ENCODE peak calls at places on chromosomes 5 and 9, in five cellular contexts. One of them, this sample, is unnamed.
A peak's percentile ranks its signal among the peaks of the same experiment; 100 is the strongest.

GRCh38 chr5:131019601-131020315 is 145.3 kb downstream of the HINT1 start:
- DNase-seq in psoas muscle: no peak
- DNase-seq in lower lobe of right lung: no peak
- DNase-seq in stomach: no peak
- DNase-seq in brain microvascular endothelial cell: no peak
- DNase-seq in this sample: no peak

GRCh38 chr9:130854086-130854485 is 19.0 kb downstream of the ABL1 start:
- DNase-seq in stomach: no peak
- DNase-seq in psoas muscle: no peak
- DNase-seq in brain microvascular endothelial cell: no peak
- DNase-seq in lower lobe of right lung: no peak
- DNase-seq in this sample: no peak

GRCh38 chr5:1130218-1130946 is 18.5 kb upstream of the SLC12A7 start:
- DNase-seq in brain microvascular endothelial cell: no peak
- DNase-seq in psoas muscle: no peak
- DNase-seq in lower lobe of right lung: no peak
- DNase-seq in stomach: peak; percentile 89
- DNase-seq in this sample: no peak

GRCh38 chr9:93096131-93096802 is at the start of gene CARD19:
- DNase-seq in lower lobe of right lung: peak; percentile 77
- DNase-seq in stomach: peak; percentile 67
- DNase-seq in brain microvascular endothelial cell: no peak
- DNase-seq in psoas muscle: no peak
- DNase-seq in this sample: no peak

GRCh38 chr5:147169846-147170245 is 65.0 kb upstream of the STK32A start:
- DNase-seq in brain microvascular endothelial cell: no peak
- DNase-seq in stomach: no peak
- DNase-seq in psoas muscle: no peak
- DNase-seq in lower lobe of right lung: no peak
- DNase-seq in this sample: no peak

GRCh38 chr5:174462128-174462527 is 262.3 kb upstream of the MSX2 start:
- DNase-seq in brain microvascular endothelial cell: no peak
- DNase-seq in lower lobe of right lung: no peak
- DNase-seq in stomach: no peak
- DNase-seq in psoas muscle: no peak
- DNase-seq in this sample: no peak

GRCh38 chr5:170597876-170598275 is 94.1 kb downstream of the KCNIP1 start:
- DNase-seq in brain microvascular endothelial cell: peak; percentile 4
- DNase-seq in psoas muscle: no peak
- DNase-seq in lower lobe of right lung: no peak
- DNase-seq in stomach: no peak
- DNase-seq in this sample: no peak

GRCh38 chr5:167050568-167051214 is 1240.8 kb upstream of the WWC1 start:
- DNase-seq in lower lobe of right lung: no peak
- DNase-seq in stomach: no peak
- DNase-seq in brain microvascular endothelial cell: peak; percentile 25
- DNase-seq in psoas muscle: no peak
- DNase-seq in this sample: no peak

GRCh38 chr5:122073864-122074263 is 4.2 kb downstream of the LOX start:
- DNase-seq in psoas muscle: no peak
- DNase-seq in lower lobe of right lung: no peak
- DNase-seq in brain microvascular endothelial cell: no peak
- DNase-seq in stomach: no peak
- DNase-seq in this sample: no peak

GRCh38 chr9:136675477-136676296 is 11.6 kb downstream of the AGPAT2 start:
- DNase-seq in psoas muscle: no peak
- DNase-seq in brain microvascular endothelial cell: no peak
- DNase-seq in lower lobe of right lung: no peak
- DNase-seq in stomach: no peak
- DNase-seq in this sample: no peak

GRCh38 chr9:109341561-109341960 is 20.7 kb upstream of the EPB41L4B start:
- DNase-seq in brain microvascular endothelial cell: no peak
- DNase-seq in lower lobe of right lung: peak; percentile 71
- DNase-seq in stomach: no peak
- DNase-seq in psoas muscle: no peak
- DNase-seq in this sample: no peak

GRCh38 chr5:132479073-132479811 is 11.3 kb downstream of the IRF1 start:
- DNase-seq in brain microvascular endothelial cell: no peak
- DNase-seq in psoas muscle: no peak
- DNase-seq in lower lobe of right lung: no peak
- DNase-seq in stomach: no peak
- DNase-seq in this sample: no peak

GRCh38 chr5:132369471-132370240 is at the start of gene SLC22A5:
- DNase-seq in lower lobe of right lung: peak; percentile 88
- DNase-seq in stomach: peak; percentile 88
- DNase-seq in brain microvascular endothelial cell: no peak
- DNase-seq in psoas muscle: peak; percentile 75
- DNase-seq in this sample: peak; percentile 82

GRCh38 chr5:112653638-112654037 is 84.0 kb upstream of the APC start:
- DNase-seq in lower lobe of right lung: no peak
- DNase-seq in psoas muscle: no peak
- DNase-seq in stomach: no peak
- DNase-seq in brain microvascular endothelial cell: no peak
- DNase-seq in this sample: no peak

GRCh38 chr9:83477571-83477970 is 60.6 kb downstream of the FRMD3 start:
- DNase-seq in psoas muscle: no peak
- DNase-seq in brain microvascular endothelial cell: no peak
- DNase-seq in lower lobe of right lung: no peak
- DNase-seq in stomach: no peak
- DNase-seq in this sample: no peak

GRCh38 chr5:178380541-178381074 is 148.0 kb upstream of the PHYKPL start:
- DNase-seq in brain microvascular endothelial cell: no peak
- DNase-seq in stomach: no peak
- DNase-seq in lower lobe of right lung: no peak
- DNase-seq in psoas muscle: no peak
- DNase-seq in this sample: no peak

GRCh38 chr9:22037954-22038690 is 29.0 kb upstream of the CDKN2B start:
- DNase-seq in stomach: no peak
- DNase-seq in brain microvascular endothelial cell: no peak
- DNase-seq in psoas muscle: no peak
- DNase-seq in lower lobe of right lung: no peak
- DNase-seq in this sample: no peak

GRCh38 chr5:54387659-54388232 is 67.8 kb upstream of the HSPB3 start:
- DNase-seq in psoas muscle: no peak
- DNase-seq in lower lobe of right lung: no peak
- DNase-seq in brain microvascular endothelial cell: peak; percentile 40
- DNase-seq in stomach: no peak
- DNase-seq in this sample: no peak

GRCh38 chr5:171926311-171926710 is 80.1 kb downstream of the FBXW11 start:
- DNase-seq in stomach: no peak
- DNase-seq in brain microvascular endothelial cell: no peak
- DNase-seq in lower lobe of right lung: no peak
- DNase-seq in psoas muscle: no peak
- DNase-seq in this sample: no peak

GRCh38 chr9:124084087-124084486 is 72.5 kb downstream of the LHX2 start:
- DNase-seq in lower lobe of right lung: no peak
- DNase-seq in brain microvascular endothelial cell: no peak
- DNase-seq in stomach: no peak
- DNase-seq in psoas muscle: no peak
- DNase-seq in this sample: no peak

GRCh38 chr5:109532773-109533364 is 123.1 kb upstream of the PJA2 start:
- DNase-seq in lower lobe of right lung: no peak
- DNase-seq in stomach: no peak
- DNase-seq in brain microvascular endothelial cell: peak; percentile 4
- DNase-seq in psoas muscle: no peak
- DNase-seq in this sample: no peak

GRCh38 chr5:82100303-82101077 is 128.7 kb downstream of the ATG10 start:
- DNase-seq in stomach: no peak
- DNase-seq in brain microvascular endothelial cell: no peak
- DNase-seq in psoas muscle: no peak
- DNase-seq in lower lobe of right lung: no peak
- DNase-seq in this sample: no peak

GRCh38 chr5:15472116-15472515 is 27.9 kb upstream of the FBXL7 start:
- DNase-seq in brain microvascular endothelial cell: no peak
- DNase-seq in stomach: no peak
- DNase-seq in lower lobe of right lung: no peak
- DNase-seq in psoas muscle: no peak
- DNase-seq in this sample: no peak

GRCh38 chr9:115877852-115878450 is 275.6 kb upstream of the PAPPA start:
- DNase-seq in stomach: no peak
- DNase-seq in psoas muscle: no peak
- DNase-seq in brain microvascular endothelial cell: no peak
- DNase-seq in lower lobe of right lung: no peak
- DNase-seq in this sample: no peak

GRCh38 chr5:135323227-135323626 is 75.8 kb downstream of the MACROH2A1 start:
- DNase-seq in lower lobe of right lung: no peak
- DNase-seq in brain microvascular endothelial cell: no peak
- DNase-seq in stomach: no peak
- DNase-seq in psoas muscle: no peak
- DNase-seq in this sample: no peak

GRCh38 chr9:133689151-133689763 is 48.9 kb downstream of the SARDH start:
- DNase-seq in stomach: no peak
- DNase-seq in brain microvascular endothelial cell: no peak
- DNase-seq in psoas muscle: peak; percentile 4
- DNase-seq in lower lobe of right lung: peak; percentile 25
- DNase-seq in this sample: no peak

GRCh38 chr9:114000671-114001409 is 77.3 kb downstream of the AMBP start:
- DNase-seq in psoas muscle: no peak
- DNase-seq in stomach: peak; percentile 20
- DNase-seq in brain microvascular endothelial cell: no peak
- DNase-seq in lower lobe of right lung: no peak
- DNase-seq in this sample: peak; percentile 8

GRCh38 chr5:152144556-152144955 is 219.9 kb upstream of the GLRA1 start:
- DNase-seq in lower lobe of right lung: no peak
- DNase-seq in brain microvascular endothelial cell: no peak
- DNase-seq in psoas muscle: no peak
- DNase-seq in stomach: no peak
- DNase-seq in this sample: no peak

GRCh38 chr5:172768573-172769323 is 2.2 kb downstream of the DUSP1 start:
- DNase-seq in brain microvascular endothelial cell: peak; percentile 65
- DNase-seq in lower lobe of right lung: no peak
- DNase-seq in stomach: peak; percentile 52
- DNase-seq in psoas muscle: peak; percentile 36
- DNase-seq in this sample: no peak

GRCh38 chr9:78567693-78568092 is 270.8 kb downstream of the PSAT1 start:
- DNase-seq in psoas muscle: no peak
- DNase-seq in stomach: no peak
- DNase-seq in lower lobe of right lung: no peak
- DNase-seq in brain microvascular endothelial cell: peak; percentile 12
- DNase-seq in this sample: no peak

GRCh38 chr9:18472915-18473314 is 1.0 kb upstream of the ADAMTSL1 start:
- DNase-seq in psoas muscle: no peak
- DNase-seq in lower lobe of right lung: no peak
- DNase-seq in brain microvascular endothelial cell: no peak
- DNase-seq in stomach: no peak
- DNase-seq in this sample: no peak

GRCh38 chr5:20601678-20602100 is 613.7 kb upstream of the CDH18 start:
- DNase-seq in brain microvascular endothelial cell: peak; percentile 1
- DNase-seq in stomach: no peak
- DNase-seq in lower lobe of right lung: no peak
- DNase-seq in psoas muscle: no peak
- DNase-seq in this sample: no peak

GRCh38 chr5:77430726-77431125 is 61.4 kb downstream of the WDR41 start:
- DNase-seq in brain microvascular endothelial cell: no peak
- DNase-seq in lower lobe of right lung: no peak
- DNase-seq in stomach: no peak
- DNase-seq in psoas muscle: no peak
- DNase-seq in this sample: no peak

GRCh38 chr9:128434340-128434739 is 13.7 kb downstream of the CERCAM start:
- DNase-seq in lower lobe of right lung: no peak
- DNase-seq in psoas muscle: no peak
- DNase-seq in brain microvascular endothelial cell: no peak
- DNase-seq in stomach: no peak
- DNase-seq in this sample: no peak

GRCh38 chr9:113593682-113594281 is 130.3 kb downstream of the RGS3 start:
- DNase-seq in lower lobe of right lung: peak; percentile 83
- DNase-seq in stomach: peak; percentile 88
- DNase-seq in brain microvascular endothelial cell: peak; percentile 99
- DNase-seq in psoas muscle: peak; percentile 91
- DNase-seq in this sample: no peak

GRCh38 chr9:26292943-26293342 is 599.7 kb downstream of the CAAP1 start:
- DNase-seq in brain microvascular endothelial cell: peak; percentile 70
- DNase-seq in stomach: no peak
- DNase-seq in psoas muscle: no peak
- DNase-seq in lower lobe of right lung: no peak
- DNase-seq in this sample: no peak

GRCh38 chr9:15622596-15622995 is 69.8 kb downstream of the CCDC171 start:
- DNase-seq in psoas muscle: no peak
- DNase-seq in brain microvascular endothelial cell: no peak
- DNase-seq in stomach: no peak
- DNase-seq in lower lobe of right lung: no peak
- DNase-seq in this sample: no peak
- TF ChIP-seq CTCF in psoas muscle: no peak
- TF ChIP-seq CTCF in brain microvascular endothelial cell: peak; percentile 32
- TF ChIP-seq CTCF in stomach: no peak
- TF ChIP-seq CTCF in lower lobe of right lung: peak; percentile 16
- TF ChIP-seq CTCF in this sample: no peak

GRCh38 chr5:115541586-115541985 is 3.0 kb downstream of the FEM1C start:
- DNase-seq in lower lobe of right lung: no peak
- DNase-seq in brain microvascular endothelial cell: no peak
- DNase-seq in psoas muscle: no peak
- DNase-seq in stomach: no peak
- DNase-seq in this sample: no peak
- H3K27ac ChIP-seq in lower lobe of right lung: peak overlapping the region; percentile 99
- H3K27ac ChIP-seq in brain microvascular endothelial cell: peak overlapping the region; percentile 59
- H3K27ac ChIP-seq in psoas muscle: peak overlapping the region; percentile 98
- H3K27ac ChIP-seq in stomach: peak overlapping the region; percentile 99
- H3K27ac ChIP-seq in this sample: no peak overlapping the region

DNA sequence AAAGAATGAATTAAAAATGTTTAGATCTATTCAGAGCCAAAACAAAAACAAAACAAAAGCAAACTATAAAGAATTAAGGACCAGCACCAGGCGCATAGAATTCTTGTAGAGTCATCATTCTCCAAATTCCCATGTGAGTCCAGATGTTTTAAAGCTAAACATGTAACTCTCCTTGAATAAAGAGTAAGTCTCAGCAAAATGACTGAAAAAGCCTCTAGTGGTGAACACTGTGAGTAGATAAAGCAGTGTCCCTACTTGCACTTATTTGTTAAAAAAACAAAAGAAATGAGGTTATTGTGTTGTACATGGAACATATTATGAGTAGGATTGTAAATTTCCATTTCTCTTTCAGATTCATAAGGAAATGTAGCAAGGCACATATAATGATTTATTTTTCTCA is 44.0 kb downstream of the NNT start:
- DNase-seq in lower lobe of right lung: no peak
- DNase-seq in brain microvascular endothelial cell: no peak
- DNase-seq in psoas muscle: no peak
- DNase-seq in stomach: no peak
- DNase-seq in this sample: no peak
- H3K36me3 ChIP-seq in lower lobe of right lung: peaks cover 72% of the 10 kb centered on the region
- H3K36me3 ChIP-seq in brain microvascular endothelial cell: peaks cover 2% of the 10 kb centered on the region
- H3K36me3 ChIP-seq in psoas muscle: peaks cover 2% of the 10 kb centered on the region
- H3K36me3 ChIP-seq in stomach: peaks cover 74% of the 10 kb centered on the region
- H3K36me3 ChIP-seq in this sample: peaks cover 25% of the 10 kb centered on the region

DNA sequence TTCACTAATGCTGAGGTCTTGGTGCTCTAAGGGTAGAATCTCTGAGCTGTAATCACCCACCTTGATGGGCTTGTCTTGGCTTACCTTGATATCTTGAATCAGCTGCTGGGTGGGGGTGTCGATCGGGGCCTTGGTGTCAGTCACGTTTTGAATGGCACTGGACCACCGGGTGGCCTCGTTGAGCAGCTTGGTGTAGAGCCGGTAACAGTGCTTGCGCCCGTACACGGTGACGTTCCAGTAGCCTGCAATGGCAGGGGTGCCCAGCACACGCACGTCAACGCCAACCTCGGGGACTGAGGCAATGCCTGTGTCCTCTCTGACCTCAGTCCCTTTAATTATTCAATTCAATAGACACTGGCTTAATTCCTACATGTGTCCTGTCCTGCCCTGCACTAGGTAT is 63.1 kb upstream of the RETREG1 start:
- DNase-seq in psoas muscle: no peak
- DNase-seq in brain microvascular endothelial cell: no peak
- DNase-seq in stomach: no peak
- DNase-seq in lower lobe of right lung: no peak
- DNase-seq in this sample: no peak
- TF ChIP-seq CTCF in psoas muscle: no peak
- TF ChIP-seq CTCF in brain microvascular endothelial cell: peak; percentile 40
- TF ChIP-seq CTCF in stomach: no peak
- TF ChIP-seq CTCF in lower lobe of right lung: no peak
- TF ChIP-seq CTCF in this sample: no peak

This sample was measured in CD8-positive, alpha-beta T cell.